ENCODE peak calls at places on chromosomes 13 and 19, in seven cellular contexts. M is neural progenitor cell, E is sigmoid colon, L is lung, K is IMR-90, T is upper lobe of right lung, N is thoracic aorta. S is an unnamed sample. For H3K9me3, the result is how much of the 10 kb centered on the place peaks cover.

GRCh38 chr13:79684426-79684825 is 203.5 kb downstream of the NDFIP2 start:
- DNase-seq in M (no peak), N (no peak), L (no peak), K (peak), T (no peak), E (no peak), S (no peak)

GRCh38 chr13:21546372-21546771 is 57.6 kb downstream of the MICU2 start:
- DNase-seq in L (no peak), N (no peak), E (no peak), T (no peak), K (no peak), M (no peak), S (no peak)

GRCh38 chr19:4390017-4390861 is 10.1 kb downstream of the SH3GL1 start:
- DNase-seq in E (no peak), L (no peak), M (peak), K (peak), N (no peak), T (no peak), S (no peak)

GRCh38 chr13:113930711-113931637 is 42.9 kb downstream of the C13orf46 start:
- DNase-seq in N (peak), E (peak), L (no peak), K (no peak), M (no peak), T (peak), S (peak)

GRCh38 chr19:55278391-55279135 is 1.3 kb downstream of the HSPBP1 start:
- DNase-seq in N (no peak), L (no peak), T (no peak), E (no peak), K (no peak), M (no peak), S (no peak)

GRCh38 chr13:110551284-110551683 is 10.2 kb downstream of the RAB20 start:
- DNase-seq in N (no peak), E (no peak), M (no peak), L (no peak), T (no peak), K (no peak), S (no peak)

GRCh38 chr13:50531917-50532899 is 311.3 kb downstream of the DLEU7 start:
- DNase-seq in L (no peak), M (no peak), T (no peak), N (no peak), K (peak), E (no peak), S (no peak)

GRCh38 chr13:102848956-102849355 is 3.1 kb downstream of the ERCC5 start:
- DNase-seq in N (no peak), T (no peak), E (no peak), K (no peak), L (no peak), M (no peak), S (no peak)

GRCh38 chr13:28655566-28655965 is 3.4 kb upstream of the POMP start:
- DNase-seq in K (peak), L (no peak), N (no peak), T (no peak), E (no peak), M (no peak), S (no peak)

GRCh38 chr13:43331676-43332075 is 308.3 kb downstream of the DNAJC15 start:
- DNase-seq in K (peak), N (no peak), T (no peak), L (no peak), M (peak), E (no peak), S (no peak)

GRCh38 chr13:27792393-27793218 is at the start of gene GSX1:
- DNase-seq in L (peak), T (peak), K (peak), M (peak), E (no peak), N (no peak), S (peak)

GRCh38 chr19:57269515-57270250 is 10.6 kb upstream of the ZNF460 start:
- DNase-seq in N (no peak), L (peak), E (no peak), T (no peak), K (peak), M (no peak), S (no peak)

GRCh38 chr13:45162821-45163220 is 38.0 kb downstream of the KCTD4 start:
- DNase-seq in T (no peak), K (peak), E (no peak), N (no peak), L (no peak), M (no peak), S (no peak)

GRCh38 chr13:28501547-28501946 is 6.6 kb upstream of the FLT1 start:
- DNase-seq in M (no peak), T (no peak), K (no peak), L (no peak), E (no peak), N (no peak), S (no peak)

GRCh38 chr13:43543331-43543730 is 243.4 kb downstream of the ENOX1 start:
- DNase-seq in K (peak), T (no peak), E (no peak), L (no peak), M (no peak), N (no peak), S (no peak)

GRCh38 chr13:48142437-48142836 is 47.5 kb upstream of the MED4 start:
- DNase-seq in L (no peak), K (no peak), M (no peak), N (no peak), E (no peak), T (no peak), S (no peak)

GRCh38 chr19:3556978-3557460 is 367 bp downstream of the MFSD12 start:
- DNase-seq in E (peak), L (no peak), K (peak), N (no peak), M (peak), T (peak), S (peak)

GRCh38 chr13:101393140-101393539 is 23.2 kb downstream of the NALCN start:
- DNase-seq in K (no peak), E (no peak), L (no peak), M (no peak), N (no peak), T (no peak), S (no peak)

GRCh38 chr19:6735181-6735891 is 2.0 kb downstream of the GPR108 start:
- DNase-seq in E (no peak), N (no peak), M (no peak), T (no peak), K (no peak), L (peak), S (no peak)

GRCh38 chr19:37218592-37218935 is 550 bp downstream of the ZNF383 start:
- DNase-seq in K (peak), L (no peak), E (no peak), T (no peak), M (no peak), N (no peak), S (no peak)

GRCh38 chr13:99303863-99304521 is 3.2 kb downstream of the GPR183 start:
- DNase-seq in L (no peak), N (no peak), K (no peak), E (no peak), M (no peak), T (peak), S (peak)

GRCh38 chr19:29216021-29216420 is 3.1 kb upstream of the UQCRFS1 start:
- DNase-seq in T (no peak), K (no peak), L (no peak), E (no peak), M (no peak), N (no peak), S (no peak)

GRCh38 chr19:29212614-29213573 is at the start of gene UQCRFS1:
- DNase-seq in L (peak), N (peak), E (peak), K (peak), T (peak), M (peak), S (peak)

GRCh38 chr19:29215322-29215845 is 2.4 kb upstream of the UQCRFS1 start:
- DNase-seq in K (no peak), N (no peak), T (no peak), L (no peak), E (no peak), M (no peak), S (no peak)

GRCh38 chr19:29214411-29214810 is 1.5 kb upstream of the UQCRFS1 start:
- DNase-seq in N (no peak), M (no peak), E (no peak), K (no peak), L (no peak), T (no peak), S (no peak)

DNA sequence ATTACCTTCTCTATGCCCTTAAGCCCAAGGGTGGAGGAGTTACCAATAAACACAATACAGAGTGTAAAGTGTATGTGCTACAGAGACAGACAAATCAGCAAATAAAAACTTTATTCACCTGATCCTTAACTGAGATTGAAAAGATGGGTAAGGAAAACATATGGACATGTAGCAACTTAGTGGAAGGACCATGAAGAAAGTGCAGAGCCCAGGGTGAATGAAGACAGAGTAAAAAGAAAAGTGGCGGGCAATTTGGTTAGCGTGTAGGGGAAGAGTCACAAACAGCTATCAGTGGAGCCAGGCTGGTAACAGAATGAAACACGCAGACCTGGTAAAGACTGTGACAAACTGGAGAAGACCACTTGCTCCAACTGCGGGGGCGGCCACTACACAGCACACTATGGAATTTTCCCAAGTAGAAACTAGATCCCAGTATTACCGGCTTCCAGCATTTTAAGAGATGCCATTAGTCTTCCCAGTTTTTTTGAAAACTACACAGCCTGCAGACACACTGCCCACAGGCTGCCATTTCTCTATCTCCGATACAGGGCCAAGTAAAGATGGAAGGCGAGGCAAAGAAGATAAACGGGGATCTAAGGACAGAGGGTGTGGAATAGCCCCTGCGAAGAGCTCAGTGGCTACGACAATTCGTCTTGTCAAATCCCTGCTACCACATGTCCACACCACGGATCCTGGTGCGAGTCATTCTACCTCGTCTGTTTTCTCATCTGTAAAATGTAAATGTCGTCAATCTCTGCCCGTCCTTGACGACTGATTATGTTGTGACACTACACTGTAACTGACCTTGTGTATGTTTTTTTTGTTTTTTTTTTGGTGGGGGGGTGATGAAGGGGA is 1.2 kb downstream of the UQCRFS1 start:
- DNase-seq in L (peak), N (no peak), M (no peak), K (peak), E (no peak), T (no peak), S (no peak)
- H3K27ac ChIP-seq in L (peak), N (peak), M (no peak), K (peak), E (peak), T (peak), S (peak)

DNA sequence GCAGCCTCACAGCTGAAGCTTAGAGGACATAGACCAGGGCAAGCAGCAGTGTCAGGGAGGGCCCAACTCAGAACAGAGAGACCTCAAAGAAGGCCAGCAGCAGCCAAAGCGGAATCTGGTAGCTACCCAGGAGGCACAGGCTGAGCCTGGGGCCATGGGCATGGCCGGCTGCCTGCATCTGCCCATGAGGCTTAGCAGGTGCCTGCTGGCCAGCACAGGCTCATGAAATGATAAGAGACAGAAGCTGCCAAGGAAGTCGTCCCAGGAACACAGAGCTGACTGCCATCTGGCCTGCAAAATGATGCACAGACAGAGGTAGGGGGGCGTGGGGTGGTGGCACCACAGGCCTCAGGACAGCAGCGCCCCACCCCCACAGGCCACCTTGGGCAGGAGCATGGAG is 29.2 kb downstream of the TUBA3C start:
- DNase-seq in K (no peak), L (no peak), E (no peak), N (no peak), M (no peak), T (no peak), S (no peak)
- H3K9me3 ChIP-seq in K (half or more), L (under half), E (under half), N (under half), M (under half), T (under half), S (under half)

DNA sequence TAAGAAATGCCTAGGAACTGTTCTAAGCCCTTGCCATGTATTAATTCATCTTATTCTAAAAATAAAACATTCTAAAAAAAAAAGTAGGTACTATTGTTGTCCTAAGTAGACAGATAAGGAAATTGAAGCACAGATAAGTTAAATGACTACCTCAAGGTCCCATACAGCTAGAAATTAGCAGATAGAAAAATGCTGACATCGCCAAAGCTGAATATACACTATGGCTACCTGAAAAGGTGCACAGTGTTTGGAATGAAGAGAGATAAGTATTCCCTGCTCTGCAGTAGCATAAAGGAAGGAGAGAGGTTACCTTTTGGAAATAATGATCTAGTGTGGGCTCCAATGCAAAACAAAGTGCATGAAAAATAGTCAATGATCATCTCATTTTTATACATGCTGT is 65.3 kb downstream of the DCT start:
- DNase-seq in T (no peak), L (no peak), N (no peak), E (no peak), M (no peak), K (no peak), S (no peak)
- H3K27ac ChIP-seq in T (no peak), L (no peak), N (no peak), E (no peak), M (no peak), K (no peak), S (no peak)

DNA sequence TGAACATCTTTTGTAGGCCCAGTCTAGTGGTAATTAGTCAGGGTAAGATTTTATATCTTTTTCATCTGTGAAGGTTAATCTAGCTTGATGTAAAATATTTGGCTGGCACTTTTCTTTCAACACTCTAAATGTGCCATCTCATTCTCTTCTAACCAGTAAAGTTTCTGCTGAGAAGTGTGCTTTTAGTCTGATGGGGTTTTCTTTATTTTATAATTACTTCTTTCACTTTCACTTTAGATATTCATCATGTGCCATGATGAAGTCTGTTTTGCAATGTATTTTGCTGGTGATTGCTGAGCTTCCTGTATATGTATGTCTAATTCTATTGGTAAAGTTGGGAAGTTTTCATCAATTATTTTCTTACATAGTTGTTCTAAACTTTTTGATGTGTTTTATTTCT is 31.9 kb downstream of the ZNF726 start:
- DNase-seq in M (no peak), K (no peak), T (no peak), L (no peak), E (no peak), N (no peak), S (no peak)
- H3K9me3 ChIP-seq in M (under half), K (under half), T (under half), L (under half), E (under half), N (under half), S (under half)

GRCh38 chr19:1852729-1853128 is 4.4 kb upstream of the REXO1 start:
- DNase-seq in K (no peak), T (no peak), E (no peak), N (no peak), M (no peak), L (no peak), S (no peak)
- H3K27ac ChIP-seq in K (no peak), T (no peak), E (no peak), N (no peak), M (no peak), L (no peak), S (peak)

DNA sequence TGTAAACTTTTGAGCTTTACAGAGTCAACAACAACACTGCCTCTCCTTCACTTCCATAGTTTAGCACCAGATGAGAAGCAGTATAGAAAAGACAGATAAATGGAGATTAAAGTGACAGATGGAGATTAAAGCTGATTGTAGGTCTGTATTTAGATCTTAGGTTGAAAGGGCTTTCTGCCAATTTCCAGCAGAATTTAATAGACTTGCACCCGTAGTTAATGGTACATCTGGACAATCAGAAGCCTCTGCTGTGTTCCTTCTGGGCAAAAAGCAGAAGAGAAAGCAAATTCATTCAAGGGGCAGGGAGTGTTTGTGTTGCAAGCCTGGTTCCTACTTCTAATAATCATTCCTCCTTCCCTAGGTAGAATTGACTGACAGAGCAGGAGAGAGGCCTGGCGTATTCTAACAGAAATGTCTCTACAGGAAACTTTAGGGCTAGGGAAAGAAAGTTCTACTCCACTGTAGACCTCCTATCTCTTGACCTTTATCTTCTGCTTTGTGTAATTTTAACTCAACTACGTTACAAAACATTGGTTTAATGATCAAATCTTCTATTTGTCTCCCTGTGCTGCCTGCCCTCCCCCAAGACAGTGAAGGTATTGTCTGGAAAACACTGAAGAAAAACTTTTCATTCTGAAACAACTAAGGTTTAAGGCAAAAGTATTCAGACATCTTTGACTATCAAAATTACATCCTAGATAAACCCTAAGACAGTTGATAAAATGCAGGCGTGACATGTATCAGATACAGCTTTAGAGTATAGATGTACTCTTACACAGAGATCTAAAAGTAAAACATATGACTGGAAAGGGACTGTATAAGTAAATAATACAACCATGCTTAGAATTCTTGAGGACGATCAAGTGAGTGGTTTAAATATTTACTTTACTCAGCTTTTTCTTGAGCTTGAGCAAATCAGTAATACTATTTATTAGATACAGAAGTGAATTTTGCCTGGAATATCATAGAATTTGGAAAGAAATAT is 44.5 kb downstream of the GPC6 start:
- DNase-seq in L (no peak), E (no peak), K (peak), T (no peak), M (no peak), N (no peak), S (no peak)
- H3K9me3 ChIP-seq in L (under half), E (under half), K (under half), T (under half), M (under half), N (under half), S (under half)

DNA sequence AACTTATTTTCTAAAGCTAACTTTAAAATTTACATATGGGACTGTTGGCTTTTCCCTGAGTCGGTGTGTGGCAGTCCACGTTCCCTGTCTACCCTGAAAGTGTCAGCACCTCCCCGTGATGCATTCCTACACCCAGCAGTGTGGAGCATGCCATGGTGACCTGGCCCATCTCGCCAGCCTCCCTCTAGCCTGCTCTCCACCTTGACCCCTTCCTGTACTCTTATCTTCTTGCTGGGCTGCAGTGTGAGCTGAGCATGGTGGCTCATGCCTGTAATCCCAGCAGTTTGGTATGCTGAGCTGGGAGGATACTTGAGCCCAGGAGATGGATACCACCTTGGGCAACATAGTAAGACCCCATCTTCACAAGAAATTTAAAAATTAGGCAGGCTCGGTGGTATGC is 25.4 kb downstream of the MICOS13 start:
- DNase-seq in M (no peak), E (peak), L (no peak), T (no peak), N (no peak), K (no peak), S (no peak)
- H3K27ac ChIP-seq in M (no peak), E (no peak), L (no peak), T (no peak), N (no peak), K (no peak), S (no peak)

GRCh38 chr19:47569331-47569730 is 3.6 kb downstream of the ZNF541 start:
- DNase-seq in K (no peak), L (no peak), M (no peak), N (no peak), T (no peak), E (no peak), S (no peak)
- H3K9me3 ChIP-seq in K (under half), L (under half), M (under half), N (under half), T (under half), E (under half), S (under half)